ENCODE peak calls at places on chromosome 7, in six cellular contexts. A, B, R, E, O and J are unnamed samples. For H3K4me1, the result is how much of the 10 kb centered on the place peaks cover.

GRCh38 chr7:2478387-2478760 is 2.2 kb upstream of the GRIFIN start:
- DNase-seq in A (no peak), B (no peak), R (peak), E (peak), O (no peak), J (no peak)

GRCh38 chr7:48458701-48459509 is 287.6 kb downstream of the ABCA13 start:
- DNase-seq in A (no peak), B (no peak), R (no peak), E (no peak), O (no peak), J (no peak)

GRCh38 chr7:47873767-47874166 is 74.5 kb downstream of the PKD1L1 start:
- DNase-seq in A (no peak), B (peak), R (peak), E (no peak), O (no peak), J (no peak)

GRCh38 chr7:134154581-134155130 is 27.5 kb downstream of the LRGUK start:
- DNase-seq in A (no peak), B (no peak), R (peak), E (no peak), O (no peak), J (no peak)

GRCh38 chr7:31028417-31028988 is 23.6 kb upstream of the ADCYAP1R1 start:
- DNase-seq in A (no peak), B (no peak), R (no peak), E (peak), O (no peak), J (no peak)

GRCh38 chr7:8582723-8583122 is 149.3 kb downstream of the NXPH1 start:
- DNase-seq in A (no peak), B (no peak), R (no peak), E (no peak), O (no peak), J (no peak)

GRCh38 chr7:101161692-101162461 is 3.5 kb downstream of the VGF start:
- DNase-seq in A (no peak), B (no peak), R (no peak), E (no peak), O (no peak), J (no peak)

GRCh38 chr7:100400656-100401055 is 27.4 kb downstream of the PILRA start:
- DNase-seq in A (peak), B (no peak), R (no peak), E (no peak), O (no peak), J (no peak)

GRCh38 chr7:2487586-2488271 is 11.5 kb upstream of the GRIFIN start:
- DNase-seq in A (no peak), B (no peak), R (no peak), E (no peak), O (peak), J (no peak)

GRCh38 chr7:1264345-1265280 is 31.9 kb downstream of the UNCX start:
- DNase-seq in A (no peak), B (no peak), R (no peak), E (no peak), O (no peak), J (no peak)

GRCh38 chr7:141263983-141264382 is 190.1 kb downstream of the TMEM178B start:
- DNase-seq in A (no peak), B (no peak), R (no peak), E (no peak), O (no peak), J (no peak)

GRCh38 chr7:46282155-46282554 is 361.1 kb upstream of the IGFBP3 start:
- DNase-seq in A (no peak), B (no peak), R (no peak), E (no peak), O (no peak), J (no peak)

GRCh38 chr7:142954680-142955268 is 7.4 kb downstream of the KEL start:
- DNase-seq in A (no peak), B (no peak), R (no peak), E (no peak), O (no peak), J (no peak)

GRCh38 chr7:148672041-148672440 is 26.7 kb upstream of the CUL1 start:
- DNase-seq in A (no peak), B (no peak), R (no peak), E (no peak), O (no peak), J (no peak)

GRCh38 chr7:130387628-130388403 is 7.5 kb downstream of the CPA1 start:
- DNase-seq in A (no peak), B (no peak), R (peak), E (peak), O (no peak), J (no peak)

GRCh38 chr7:145156834-145157233 is 321.0 kb upstream of the TPK1 start:
- DNase-seq in A (no peak), B (no peak), R (no peak), E (no peak), O (no peak), J (no peak)

GRCh38 chr7:97390052-97390451 is 272.6 kb downstream of the SDHAF3 start:
- DNase-seq in A (no peak), B (no peak), R (no peak), E (no peak), O (no peak), J (no peak)

GRCh38 chr7:151505433-151505832 is 14.3 kb downstream of the RHEB start:
- DNase-seq in A (no peak), B (no peak), R (no peak), E (no peak), O (no peak), J (no peak)
- H3K4me1 ChIP-seq in A (under half), B (half or more), R (under half), E (under half), O (under half), J (under half)

GRCh38 chr7:10934292-10934691 is 39.4 kb upstream of the PHF14 start:
- DNase-seq in A (no peak), B (no peak), R (peak), E (no peak), O (no peak), J (no peak)
- H3K4me1 ChIP-seq in A (under half), B (under half), R (under half), E (under half), O (under half), J (under half)

GRCh38 chr7:17040701-17041100 is 158.9 kb upstream of the AGR3 start:
- DNase-seq in A (no peak), B (no peak), R (no peak), E (no peak), O (no peak), J (no peak)

GRCh38 chr7:17038783-17039170 is 157.0 kb upstream of the AGR3 start:
- DNase-seq in A (no peak), B (no peak), R (no peak), E (no peak), O (no peak), J (no peak)

GRCh38 chr7:17038160-17038782 is 156.5 kb upstream of the AGR3 start:
- DNase-seq in A (no peak), B (no peak), R (no peak), E (no peak), O (no peak), J (no peak)

GRCh38 chr7:17041324-17041723 is 159.5 kb upstream of the AGR3 start:
- DNase-seq in A (no peak), B (no peak), R (peak), E (no peak), O (no peak), J (no peak)

GRCh38 chr7:17039372-17039771 is 157.6 kb upstream of the AGR3 start:
- DNase-seq in A (no peak), B (no peak), R (no peak), E (no peak), O (no peak), J (no peak)
- H3K4me1 ChIP-seq in A (under half), B (under half), R (under half), E (under half), O (under half), J (under half)

DNA sequence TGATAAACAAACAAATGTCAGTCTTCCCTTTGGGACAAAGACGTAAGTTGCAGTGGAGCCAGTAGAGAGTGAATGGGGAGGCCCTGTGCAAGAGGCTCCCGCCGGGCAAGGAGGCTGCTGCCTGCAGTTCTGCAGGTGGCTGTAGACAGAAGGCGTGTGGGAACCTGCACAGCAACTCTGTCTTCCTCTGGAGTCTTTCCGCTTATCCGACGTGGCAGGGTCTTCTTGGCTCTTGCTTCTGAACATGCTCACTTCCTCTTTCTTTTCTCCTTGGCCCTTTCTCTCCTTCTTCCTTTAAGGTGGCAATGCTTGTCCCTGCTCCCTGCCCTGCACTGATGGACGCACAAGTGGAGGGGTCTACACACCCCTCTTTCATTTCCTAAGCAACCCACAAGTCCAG is 122.5 kb downstream of the HIPK2 start:
- DNase-seq in A (no peak), B (no peak), R (no peak), E (no peak), O (no peak), J (no peak)
- H3K4me1 ChIP-seq in A (under half), B (under half), R (under half), E (under half), O (under half), J (under half)